ENCODE peak calls at places on chromosomes 5 and 9, in six cellular contexts. Z, G, P, B, K and X are unnamed samples.

GRCh38 chr9:84277646-84278045 is 62.9 kb downstream of the SLC28A3 start:
- DNase-seq in Z (no peak), G (peak; percentile 55), P (no peak), B (no peak), K (no peak), X (no peak)

GRCh38 chr9:76215066-76215465 is 179.2 kb downstream of the RFK start:
- DNase-seq in Z (no peak), G (peak; percentile 76), P (no peak), B (peak; percentile 24), K (peak; percentile 52), X (no peak)

GRCh38 chr9:121322037-121322736 is 47.9 kb downstream of the STOM start:
- DNase-seq in Z (no peak), G (peak; percentile 95), P (no peak), B (peak; percentile 87), K (peak; percentile 88), X (no peak)

GRCh38 chr5:134551891-134552290 is 26.4 kb downstream of the JADE2 start:
- DNase-seq in Z (no peak), G (peak; percentile 24), P (peak; percentile 37), B (no peak), K (no peak), X (no peak)

GRCh38 chr9:118640836-118641557 is 728.2 kb downstream of the BRINP1 start:
- DNase-seq in Z (no peak), G (peak; percentile 40), P (no peak), B (no peak), K (no peak), X (no peak)

GRCh38 chr9:14578030-14578429 is 115.2 kb downstream of the ZDHHC21 start:
- DNase-seq in Z (no peak), G (no peak), P (no peak), B (no peak), K (no peak), X (no peak)

GRCh38 chr5:136058031-136058971 is 29.5 kb downstream of the TGFBI start:
- DNase-seq in Z (peak; percentile 54), G (peak; percentile 98), P (peak; percentile 32), B (peak; percentile 99), K (peak; percentile 99), X (peak; percentile 88)

GRCh38 chr9:25418974-25419373 is 259.3 kb downstream of the TUSC1 start:
- DNase-seq in Z (no peak), G (peak; percentile 1), P (no peak), B (no peak), K (no peak), X (no peak)

GRCh38 chr9:115553082-115553481 is 435.1 kb upstream of the TNC start:
- DNase-seq in Z (no peak), G (no peak), P (no peak), B (no peak), K (peak; percentile 6), X (no peak)

GRCh38 chr5:173663810-173664526 is 47.5 kb upstream of the BOD1 start:
- DNase-seq in Z (no peak), G (peak; percentile 10), P (peak; percentile 32), B (no peak), K (peak; percentile 64), X (no peak)

GRCh38 chr5:90111354-90112070 is 298.0 kb downstream of the CETN3 start:
- DNase-seq in Z (no peak), G (peak; percentile 50), P (no peak), B (no peak), K (peak; percentile 92), X (no peak)

GRCh38 chr9:13898957-13899356 is 415.0 kb downstream of the NFIB start:
- DNase-seq in Z (no peak), G (no peak), P (no peak), B (no peak), K (peak; percentile 50), X (no peak)

GRCh38 chr5:179836225-179837019 is 15.7 kb downstream of the SQSTM1 start:
- DNase-seq in Z (no peak), G (peak; percentile 51), P (no peak), B (no peak), K (no peak), X (no peak)

GRCh38 chr5:177311361-177311722 is 356 bp downstream of the MXD3 start:
- DNase-seq in Z (peak; percentile 38), G (no peak), P (peak; percentile 39), B (no peak), K (peak; percentile 15), X (no peak)

DNA sequence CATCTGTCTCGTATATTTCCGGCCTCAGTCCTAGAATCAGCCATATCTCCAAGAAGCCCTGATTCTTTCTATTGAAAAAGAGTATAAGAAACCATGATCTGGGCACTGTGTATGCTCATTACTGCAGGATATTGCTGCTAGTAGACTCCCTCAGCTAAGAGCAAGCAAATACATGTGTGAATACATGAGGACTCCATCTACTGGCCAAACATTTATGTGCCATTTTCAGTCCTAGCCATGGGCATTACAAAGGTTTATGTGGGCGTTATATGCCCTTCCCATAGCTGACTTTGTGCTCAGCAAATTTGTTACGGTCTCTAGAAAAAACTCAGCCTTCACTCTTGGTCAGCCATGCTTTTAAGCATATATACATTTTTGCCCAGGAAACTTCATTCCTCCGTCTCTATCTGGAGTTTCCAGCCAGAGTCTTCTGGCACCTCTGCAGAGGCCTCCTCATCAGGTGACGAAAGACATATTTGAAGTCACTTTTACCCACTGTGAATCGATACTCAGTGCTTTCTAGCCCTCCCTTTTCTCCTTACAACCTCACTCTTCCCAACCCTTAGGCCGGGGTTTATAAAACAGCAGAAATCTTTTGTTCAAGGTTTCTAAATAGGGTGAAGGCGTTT is 1495.6 kb upstream of the CDH6 start:
- DNase-seq in Z (no peak), G (no peak), P (no peak), B (no peak), K (no peak), X (no peak)
- TF ChIP-seq CTCF in Z (no peak), G (no peak), P (no peak), B (no peak), K (no peak), X (peak; percentile 45)

GRCh38 chr9:125655074-125655633 is 51.9 kb downstream of the MAPKAP1 start:
- DNase-seq in Z (no peak), G (no peak), P (no peak), B (no peak), K (no peak), X (no peak)
- TF ChIP-seq CTCF in Z (no peak), G (no peak), P (no peak), B (no peak), K (no peak), X (no peak)

GRCh38 chr9:81455417-81455816 is 233.9 kb downstream of the TLE1 start:
- DNase-seq in Z (no peak), G (peak; percentile 14), P (no peak), B (no peak), K (no peak), X (no peak)

GRCh38 chr9:81459591-81459990 is 229.8 kb downstream of the TLE1 start:
- DNase-seq in Z (no peak), G (no peak), P (no peak), B (no peak), K (no peak), X (no peak)

GRCh38 chr9:81456431-81456970 is 232.8 kb downstream of the TLE1 start:
- DNase-seq in Z (no peak), G (peak; percentile 65), P (no peak), B (no peak), K (peak; percentile 59), X (no peak)

GRCh38 chr9:81461196-81461595 is 228.2 kb downstream of the TLE1 start:
- DNase-seq in Z (no peak), G (peak; percentile 45), P (no peak), B (no peak), K (peak; percentile 56), X (no peak)

DNA sequence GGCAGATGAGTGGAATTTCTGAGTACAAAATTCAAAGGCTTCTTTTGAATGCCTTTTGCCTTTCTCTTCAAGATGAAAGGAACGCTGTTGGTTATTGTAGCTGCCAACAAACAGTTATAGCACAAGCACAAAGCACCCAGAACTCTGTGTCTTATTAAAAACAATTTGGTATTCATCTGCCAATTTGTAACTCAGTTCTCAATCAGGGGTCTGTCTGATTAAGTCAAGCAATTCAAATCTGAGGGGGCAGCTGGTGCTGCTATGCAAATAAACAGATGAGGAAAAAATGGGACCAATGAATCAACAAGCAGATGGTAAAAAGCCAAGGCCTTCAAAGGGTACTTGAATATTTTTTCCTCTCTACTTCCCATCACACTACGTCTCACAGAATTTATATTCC is 233.5 kb downstream of the TLE1 start:
- DNase-seq in Z (no peak), G (peak; percentile 31), P (no peak), B (no peak), K (no peak), X (no peak)
- TF ChIP-seq CTCF in Z (no peak), G (no peak), P (no peak), B (no peak), K (no peak), X (no peak)

DNA sequence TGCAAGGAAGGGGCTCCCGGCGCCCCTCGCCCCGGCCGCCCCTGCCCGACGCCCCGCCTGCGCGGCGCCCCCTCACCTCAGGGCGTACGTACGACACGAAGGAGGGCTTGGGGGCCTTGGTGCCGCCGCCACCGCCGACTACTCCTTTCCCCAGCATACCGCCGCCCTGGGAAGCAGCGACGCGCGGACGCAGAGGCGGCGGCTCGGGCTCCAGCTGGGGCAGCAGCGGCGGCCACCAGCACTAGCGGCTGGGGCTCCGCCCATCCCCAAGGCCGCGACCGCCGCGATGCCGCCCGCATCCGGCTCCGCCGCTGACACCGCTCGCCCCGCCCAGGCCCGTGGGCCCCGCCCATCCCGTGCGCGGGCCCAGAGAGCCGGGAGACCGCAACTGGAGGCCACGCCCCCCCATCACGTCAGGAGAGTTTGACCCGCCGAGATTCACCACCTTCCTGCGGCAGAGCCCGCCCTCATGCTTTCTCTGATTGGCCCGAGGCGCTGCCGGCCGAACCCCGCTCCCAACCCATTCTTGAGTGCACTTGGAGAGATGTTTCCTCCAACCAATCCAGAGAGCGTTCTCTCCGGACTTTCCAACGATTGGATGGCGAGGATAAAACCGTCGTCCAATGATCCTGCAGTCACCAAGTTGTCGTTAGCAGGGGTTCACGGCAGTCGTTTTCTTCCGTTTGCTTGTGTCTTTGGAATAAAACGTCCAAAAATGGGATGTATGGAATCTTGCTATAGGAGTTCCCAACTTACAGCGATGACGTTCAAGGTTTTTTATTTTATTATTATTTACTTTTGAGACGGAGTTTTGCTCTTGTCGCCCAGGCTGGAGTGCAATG is at the start of gene MTMR12:
- DNase-seq in Z (peak; percentile 100), G (peak; percentile 100), P (peak; percentile 100), B (peak; percentile 94), K (peak; percentile 100), X (peak; percentile 100)
- TF ChIP-seq CTCF in Z (no peak), G (no peak), P (no peak), B (no peak), K (no peak), X (no peak)

GRCh38 chr9:93666279-93666784 is 89.9 kb downstream of the PHF2 start:
- DNase-seq in Z (no peak), G (no peak), P (no peak), B (no peak), K (no peak), X (peak; percentile 78)
- TF ChIP-seq CTCF in Z (no peak), G (no peak), P (no peak), B (no peak), K (no peak), X (no peak)